ENCODE peak calls at places on chromosomes 7 and 10, in five cellular contexts. D is SHP77, I is NCI-H526 treated with DMSO at 0.1 percent for 48 hours, F is natural killer cell, B is ascending aorta. P is an unnamed sample.

GRCh38 chr10:75651452-75651851 is 220.0 kb downstream of the LRMDA start:
- DNase-seq in D (no peak), I (no peak), F (no peak), B (no peak), P (peak)

GRCh38 chr10:14971867-14972448 is 12.8 kb downstream of the MEIG1 start:
- DNase-seq in D (no peak), I (no peak), F (no peak), B (no peak), P (no peak)

GRCh38 chr10:8365935-8366911 is 311.7 kb downstream of the GATA3 start:
- DNase-seq in D (no peak), I (no peak), F (no peak), B (no peak), P (peak)

GRCh38 chr10:117926491-117926890 is 120.2 kb downstream of the RAB11FIP2 start:
- DNase-seq in D (no peak), I (no peak), F (no peak), B (no peak), P (no peak)

GRCh38 chr7:70435634-70436033 is 696.3 kb upstream of the GALNT17 start:
- DNase-seq in D (no peak), I (no peak), F (no peak), B (no peak), P (no peak)

GRCh38 chr7:8260871-8261707 is 878 bp downstream of the ICA1 start:
- DNase-seq in D (peak), I (peak), F (no peak), B (peak), P (peak)

GRCh38 chr7:132430863-132431822 is 145.1 kb downstream of the PLXNA4 start:
- DNase-seq in D (peak), I (no peak), F (peak), B (peak), P (peak)

GRCh38 chr7:28329616-28330373 is 82.5 kb upstream of the CREB5 start:
- DNase-seq in D (peak), I (no peak), F (peak), B (no peak), P (no peak)

GRCh38 chr10:124990671-124991625 is 49.0 kb downstream of the ZRANB1 start:
- DNase-seq in D (no peak), I (no peak), F (no peak), B (no peak), P (no peak)

GRCh38 chr7:101124376-101125056 is 2.4 kb upstream of the SERPINE1 start:
- DNase-seq in D (no peak), I (no peak), F (no peak), B (no peak), P (no peak)

GRCh38 chr7:151115121-151115835 is 29.0 kb downstream of the AGAP3 start:
- DNase-seq in D (no peak), I (no peak), F (no peak), B (no peak), P (no peak)

GRCh38 chr7:24713850-24714675 is 43.2 kb downstream of the GSDME start:
- DNase-seq in D (no peak), I (no peak), F (no peak), B (no peak), P (no peak)

GRCh38 chr7:150756858-150757257 is 19.6 kb downstream of the GIMAP5 start:
- DNase-seq in D (no peak), I (peak), F (no peak), B (no peak), P (peak)

GRCh38 chr7:86814980-86815379 is 171.3 kb downstream of the GRM3 start:
- DNase-seq in D (no peak), I (no peak), F (no peak), B (no peak), P (no peak)

GRCh38 chr10:71074176-71074755 is 138.1 kb upstream of the UNC5B start:
- DNase-seq in D (no peak), I (no peak), F (no peak), B (peak), P (no peak)

GRCh38 chr10:3811331-3811870 is 26.4 kb upstream of the KLF6 start:
- DNase-seq in D (no peak), I (no peak), F (peak), B (no peak), P (no peak)

GRCh38 chr10:94567714-94568520 is 22.3 kb downstream of the HELLS start:
- DNase-seq in D (no peak), I (no peak), F (no peak), B (no peak), P (no peak)

GRCh38 chr7:106620681-106621080 is 40.3 kb downstream of the CCDC71L start:
- DNase-seq in D (no peak), I (no peak), F (no peak), B (no peak), P (no peak)

GRCh38 chr7:73827568-73828106 is 3.2 kb upstream of the CLDN4 start:
- DNase-seq in D (peak), I (peak), F (no peak), B (no peak), P (peak)

GRCh38 chr7:83677180-83677866 is 28.4 kb upstream of the SEMA3E start:
- DNase-seq in D (peak), I (peak), F (no peak), B (no peak), P (no peak)

GRCh38 chr7:2936891-2937580 is 92.9 kb upstream of the GNA12 start:
- DNase-seq in D (no peak), I (no peak), F (no peak), B (no peak), P (no peak)

GRCh38 chr10:27838291-27838690 is 92.7 kb upstream of the MKX start:
- DNase-seq in D (no peak), I (no peak), F (no peak), B (no peak), P (no peak)